ENCODE peak calls at places on chromosome 2, in nine cellular contexts. W is A673, Y is PC-3, U is transverse colon, M is HFF-Myc, G is fibroblast of the aortic adventitia, Z is foreskin fibroblast, B is esophagus squamous epithelium, S is PC-9. Q is an unnamed sample.

GRCh38 chr2:231050018-231050901 is 6.4 kb upstream of the PSMD1 start:
- DNase-seq in W (no peak), Y (no peak), U (peak), M (no peak), G (no peak), Z (no peak), B (no peak), S (no peak), Q (no peak)

GRCh38 chr2:11012131-11012693 is 100.5 kb downstream of the KCNF1 start:
- DNase-seq in W (no peak), Y (no peak), U (no peak), M (no peak), G (no peak), Z (no peak), B (no peak), S (no peak), Q (no peak)

GRCh38 chr2:132632000-132632649 is 37.9 kb downstream of the LYPD1 start:
- DNase-seq in W (no peak), Y (peak), U (peak), M (no peak), G (peak), Z (peak), B (no peak), S (no peak), Q (no peak)

GRCh38 chr2:234512884-234513669 is 16.2 kb upstream of the ARL4C start:
- DNase-seq in W (no peak), Y (peak), U (no peak), M (no peak), G (peak), Z (peak), B (no peak), S (no peak), Q (no peak)

GRCh38 chr2:1886405-1886992 is 142.2 kb upstream of the PXDN start:
- DNase-seq in W (peak), Y (peak), U (peak), M (no peak), G (peak), Z (peak), B (no peak), S (no peak), Q (peak)

GRCh38 chr2:1633092-1633721 is 111.1 kb downstream of the PXDN start:
- DNase-seq in W (no peak), Y (peak), U (peak), M (no peak), G (no peak), Z (no peak), B (no peak), S (no peak), Q (no peak)

GRCh38 chr2:176699660-176700059 is 430.4 kb downstream of the MTX2 start:
- DNase-seq in W (no peak), Y (no peak), U (no peak), M (no peak), G (no peak), Z (no peak), B (no peak), S (no peak), Q (no peak)

GRCh38 chr2:183709829-183710228 is 585.6 kb downstream of the NUP35 start:
- DNase-seq in W (no peak), Y (peak), U (no peak), M (no peak), G (no peak), Z (no peak), B (no peak), S (no peak), Q (no peak)

GRCh38 chr2:178317807-178318206 is 123.5 kb downstream of the OSBPL6 start:
- DNase-seq in W (no peak), Y (no peak), U (no peak), M (no peak), G (no peak), Z (no peak), B (no peak), S (no peak), Q (no peak)

GRCh38 chr2:96092580-96092877 is 23.8 kb downstream of the ADRA2B start:
- DNase-seq in W (no peak), Y (no peak), U (peak), M (no peak), G (no peak), Z (no peak), B (no peak), S (no peak), Q (no peak)

GRCh38 chr2:99488999-99489757 is 639 bp downstream of the REV1 start:
- DNase-seq in W (peak), Y (peak), U (peak), M (no peak), G (peak), Z (peak), B (no peak), S (no peak), Q (no peak)

GRCh38 chr2:215452725-215453124 is 16.9 kb upstream of the FN1 start:
- DNase-seq in W (no peak), Y (no peak), U (no peak), M (no peak), G (no peak), Z (no peak), B (no peak), S (no peak), Q (no peak)

GRCh38 chr2:109615637-109616144 is 1.5 kb downstream of the SOWAHC start:
- DNase-seq in W (no peak), Y (peak), U (peak), M (no peak), G (no peak), Z (no peak), B (no peak), S (no peak), Q (no peak)

GRCh38 chr2:172065086-172065485 is 20.2 kb upstream of the DLX1 start:
- DNase-seq in W (no peak), Y (no peak), U (no peak), M (no peak), G (no peak), Z (no peak), B (no peak), S (no peak), Q (no peak)

GRCh38 chr2:48414980-48415764 is 114.8 kb upstream of the STON1 start:
- DNase-seq in W (no peak), Y (no peak), U (no peak), M (peak), G (no peak), Z (peak), B (no peak), S (peak), Q (no peak)

GRCh38 chr2:174085781-174086180 is 120.6 kb upstream of the SP3 start:
- DNase-seq in W (no peak), Y (no peak), U (no peak), M (no peak), G (no peak), Z (no peak), B (no peak), S (no peak), Q (no peak)

GRCh38 chr2:226467633-226468032 is 332.0 kb downstream of the IRS1 start:
- DNase-seq in W (no peak), Y (peak), U (no peak), M (no peak), G (no peak), Z (no peak), B (no peak), S (no peak), Q (no peak)

GRCh38 chr2:43685350-43685749 is 9.1 kb upstream of the C1GALT1C1L start:
- DNase-seq in W (no peak), Y (no peak), U (no peak), M (no peak), G (no peak), Z (no peak), B (no peak), S (no peak), Q (no peak)

DNA sequence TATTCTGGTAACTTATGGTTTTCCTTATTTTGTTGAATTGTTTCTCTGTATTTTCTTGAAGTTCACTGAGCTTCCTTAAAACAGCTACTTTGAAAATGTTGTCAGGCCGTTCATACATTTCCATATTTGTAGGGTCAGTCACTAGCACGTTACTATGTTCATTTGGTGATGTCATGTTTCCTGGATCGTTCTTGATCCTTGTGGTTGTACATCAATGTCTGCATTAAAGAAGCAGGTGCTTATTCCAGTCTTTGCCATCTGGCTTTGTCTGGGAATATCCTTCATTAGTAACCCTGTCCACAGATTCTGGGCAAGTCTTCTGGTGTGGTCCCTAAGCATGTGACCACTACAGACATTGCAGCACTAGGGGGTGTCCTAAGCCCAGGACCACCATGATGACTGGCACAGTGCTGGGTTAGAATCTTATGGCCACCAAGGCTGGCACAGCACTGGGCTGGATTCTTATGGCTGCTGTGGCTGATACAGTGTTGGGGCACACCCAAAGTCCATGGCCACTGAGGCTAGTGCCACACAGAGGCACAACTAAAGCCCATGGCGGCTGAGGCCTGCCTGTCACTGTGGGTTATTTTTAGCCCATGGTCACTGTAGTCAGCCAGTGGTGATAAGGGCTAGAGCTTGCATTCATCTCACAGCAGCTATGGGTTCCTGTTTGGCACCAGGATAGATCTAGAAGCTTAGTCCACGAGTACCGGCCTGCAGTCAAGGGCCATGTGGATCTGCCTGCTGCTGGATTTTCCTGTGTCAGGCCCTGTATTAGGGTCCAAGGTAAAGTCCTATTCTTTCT is 13.2 kb downstream of the VWA3B start:
- DNase-seq in W (no peak), Y (no peak), U (no peak), M (no peak), G (no peak), Z (no peak), B (no peak), S (peak), Q (no peak)
- H3K4me3 ChIP-seq in W (no peak), Y (no peak), U (no peak), M (no peak), G (no peak), Z (no peak), B (no peak), S (no peak), Q (no peak)

DNA sequence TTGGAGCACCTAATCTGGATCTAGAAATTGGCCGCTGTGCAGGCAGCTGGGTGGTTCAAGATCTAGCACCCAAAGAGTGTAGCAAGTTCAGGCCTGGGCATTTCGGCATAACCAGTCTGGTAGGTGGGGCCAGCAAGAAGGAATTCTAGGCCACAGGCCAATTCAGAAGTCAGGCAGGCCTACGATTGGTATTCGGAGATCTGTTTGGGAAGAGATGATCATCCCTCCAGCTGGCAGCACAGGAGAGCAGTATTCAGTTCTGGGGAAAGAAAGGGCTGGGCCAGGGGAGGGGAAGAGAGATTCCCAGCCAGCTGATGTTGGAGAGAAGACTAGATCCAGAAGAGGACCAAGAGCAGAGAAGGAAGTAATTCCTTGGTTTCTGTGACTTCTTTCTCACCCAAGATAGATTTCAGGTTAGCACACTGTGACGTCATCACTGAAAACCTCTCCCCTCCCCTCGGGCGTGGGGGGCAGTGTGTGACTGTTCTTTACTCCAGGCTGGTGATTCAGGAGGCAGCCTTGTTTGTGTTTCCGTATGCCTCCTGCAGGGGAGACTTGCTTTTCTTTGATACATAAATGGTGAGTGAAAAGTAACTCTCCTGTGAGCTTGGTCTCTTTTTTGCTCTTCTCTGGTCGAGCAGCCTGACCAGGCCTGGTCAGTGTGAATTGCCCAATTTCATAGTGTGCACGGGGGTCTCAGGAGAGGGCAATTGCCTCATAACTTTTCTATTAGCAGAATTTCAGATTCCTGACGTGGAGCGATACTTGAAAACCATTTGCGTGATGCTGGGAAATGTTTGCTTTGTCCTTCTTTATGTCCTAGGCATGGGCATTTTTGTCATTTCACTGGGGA is 61.1 kb downstream of the MEIS1 start:
- DNase-seq in W (peak), Y (peak), U (no peak), M (peak), G (peak), Z (peak), B (no peak), S (peak), Q (peak)
- TF ChIP-seq CTCF in W (no peak), Y (peak), U (no peak), M (peak), G (peak), Z (peak), B (peak), S (peak), Q (peak)

GRCh38 chr2:42104621-42105020 is 56.8 kb downstream of the PKDCC start:
- DNase-seq in W (no peak), Y (no peak), U (no peak), M (no peak), G (no peak), Z (no peak), B (no peak), S (no peak), Q (no peak)

GRCh38 chr2:42103829-42104228 is 56.0 kb downstream of the PKDCC start:
- DNase-seq in W (no peak), Y (no peak), U (no peak), M (no peak), G (no peak), Z (no peak), B (no peak), S (no peak), Q (no peak)

GRCh38 chr2:42107249-42108042 is 59.6 kb downstream of the PKDCC start:
- DNase-seq in W (no peak), Y (no peak), U (no peak), M (no peak), G (no peak), Z (no peak), B (no peak), S (no peak), Q (no peak)

GRCh38 chr2:42106257-42106816 is 58.5 kb downstream of the PKDCC start:
- DNase-seq in W (no peak), Y (no peak), U (no peak), M (no peak), G (no peak), Z (no peak), B (no peak), S (no peak), Q (no peak)

DNA sequence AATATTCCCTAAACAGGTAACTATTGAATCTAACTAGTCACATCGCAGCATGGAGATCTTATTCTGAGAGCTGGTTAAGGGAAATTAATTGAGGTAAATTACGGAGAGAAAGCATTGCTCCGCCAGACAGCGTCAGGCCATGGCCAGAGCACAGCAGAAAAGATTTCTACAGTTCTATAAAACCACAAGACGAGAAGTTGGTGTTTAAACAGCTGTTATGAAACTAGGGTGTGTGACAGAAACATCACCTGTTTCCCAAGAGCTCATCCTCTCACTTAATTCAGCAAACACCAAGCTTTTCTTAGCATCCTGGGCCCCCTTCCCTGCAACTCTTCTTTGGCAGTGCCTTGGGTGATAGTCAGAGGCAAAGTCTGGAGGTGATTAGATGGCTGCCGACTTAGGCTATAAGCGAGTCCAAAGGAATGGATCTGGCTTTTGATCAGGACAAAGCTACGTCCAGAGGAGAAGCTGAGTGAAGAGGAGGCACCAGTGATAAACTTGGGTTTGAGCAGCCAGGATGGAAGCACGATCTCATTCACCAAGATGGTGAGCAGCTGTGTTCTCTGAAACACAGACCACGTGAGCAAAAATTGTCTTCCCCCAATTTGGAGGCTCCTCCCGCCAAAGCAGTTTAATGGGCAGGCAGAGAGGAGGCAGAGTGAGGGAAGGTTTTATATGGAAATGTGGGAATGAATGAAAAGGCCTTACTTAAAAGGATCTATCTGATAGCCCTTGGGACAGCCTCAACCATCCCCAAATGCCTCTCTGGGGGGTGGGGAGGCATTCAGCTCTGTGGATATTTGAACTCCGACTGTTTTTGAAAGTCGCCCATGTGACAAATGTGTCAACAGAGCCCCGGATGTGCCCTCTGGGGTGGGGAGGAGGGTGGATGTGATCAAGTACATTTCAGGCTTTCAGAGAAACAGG is 57.8 kb downstream of the PKDCC start:
- DNase-seq in W (peak), Y (no peak), U (peak), M (no peak), G (no peak), Z (peak), B (peak), S (no peak), Q (no peak)
- H3K4me3 ChIP-seq in W (no peak), Y (no peak), U (no peak), M (no peak), G (no peak), Z (no peak), B (no peak), S (no peak), Q (no peak)

GRCh38 chr2:162524192-162524591 is 180.3 kb downstream of the GCA start:
- DNase-seq in W (no peak), Y (peak), U (no peak), M (no peak), G (no peak), Z (no peak), B (no peak), S (no peak), Q (no peak)
- TF ChIP-seq CTCF in W (no peak), Y (peak), U (no peak), M (no peak), G (no peak), Z (no peak), B (no peak), S (no peak), Q (no peak)

DNA sequence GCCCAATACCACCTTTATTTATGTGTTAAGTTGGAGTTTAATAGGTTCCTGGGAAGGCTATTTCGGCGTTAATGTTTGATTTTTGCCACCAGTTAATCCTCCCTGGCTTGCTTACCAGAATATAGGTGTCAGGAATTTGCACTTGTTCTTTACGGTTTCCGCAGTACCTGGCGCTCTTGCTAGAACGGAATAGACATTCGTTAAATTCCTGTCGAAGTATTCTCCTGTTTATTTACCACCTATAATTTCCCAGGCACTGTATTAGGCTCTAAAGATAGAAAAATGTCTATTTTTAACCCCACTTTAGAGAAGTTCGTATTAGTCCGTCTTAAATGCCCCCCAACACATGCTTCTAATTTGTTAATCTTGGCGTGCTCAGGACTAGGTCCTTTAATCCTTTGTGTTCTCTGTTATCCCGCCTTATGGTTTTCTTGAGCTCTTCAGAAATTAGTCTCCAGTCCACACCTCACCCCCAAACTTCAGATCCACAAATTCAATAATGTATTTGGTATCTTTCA is 575 bp downstream of the CCDC150 start:
- DNase-seq in W (peak), Y (no peak), U (no peak), M (no peak), G (no peak), Z (no peak), B (no peak), S (no peak), Q (no peak)
- H3K4me3 ChIP-seq in W (peak), Y (peak), U (peak), M (peak), G (peak), Z (peak), B (peak), S (peak), Q (peak)

GRCh38 chr2:196719565-196719872 is 80.0 kb downstream of the GTF3C3 start:
- DNase-seq in W (no peak), Y (no peak), U (no peak), M (no peak), G (no peak), Z (no peak), B (no peak), S (no peak), Q (no peak)

GRCh38 chr2:196718394-196718793 is 78.9 kb downstream of the CCDC150 start:
- DNase-seq in W (no peak), Y (no peak), U (no peak), M (no peak), G (peak), Z (peak), B (no peak), S (no peak), Q (no peak)

DNA sequence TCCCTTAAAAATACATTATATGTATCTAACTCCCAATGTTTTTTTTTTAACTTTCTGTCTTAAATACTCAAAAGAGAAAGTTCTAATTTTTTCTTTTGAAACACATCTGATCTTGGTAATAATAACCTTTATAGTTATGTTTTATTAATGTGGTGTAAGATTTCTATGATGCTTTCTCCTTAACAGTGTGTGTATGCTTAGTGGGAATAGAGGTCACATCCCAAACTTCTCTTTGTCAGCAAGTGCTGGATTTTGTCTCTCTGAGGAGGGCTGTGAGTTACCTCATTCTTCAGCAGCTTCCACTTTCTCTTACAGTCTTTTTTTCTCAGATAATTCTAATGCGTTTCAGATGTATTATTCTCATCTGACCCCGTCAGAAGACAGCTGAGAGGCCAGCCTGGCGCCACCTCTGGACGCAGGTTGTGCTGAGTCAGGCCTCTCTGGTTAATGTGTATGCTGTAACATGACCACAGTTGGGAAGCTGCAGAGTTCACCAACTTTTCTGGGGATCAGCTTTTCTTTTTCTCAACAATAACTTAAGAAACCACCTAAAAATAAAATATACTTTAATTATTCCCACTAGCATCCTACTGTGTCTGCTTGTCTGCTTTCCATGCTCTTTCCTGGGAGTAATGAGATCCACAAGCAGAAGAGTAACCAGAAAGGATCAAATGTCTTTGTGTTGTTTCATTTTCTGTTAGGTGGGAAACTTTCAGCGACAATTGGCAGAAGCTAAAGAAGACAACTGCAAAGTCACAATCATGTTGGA is 79.5 kb downstream of the CCDC150 start:
- DNase-seq in W (no peak), Y (peak), U (no peak), M (peak), G (peak), Z (peak), B (no peak), S (no peak), Q (peak)
- TF ChIP-seq CTCF in W (peak), Y (peak), U (no peak), M (peak), G (peak), Z (peak), B (no peak), S (no peak), Q (peak)

Q was measured in astrocyte of the cerebellum.